ENCODE peak calls at places on chromosomes 3 and 15, in five cellular contexts. G is lower lobe of right lung, N is neural progenitor cell, O is heart right ventricle, V is adrenal gland. H is an unnamed sample. For H3K4me1, the result is how much of the 10 kb centered on the place peaks cover.

GRCh38 chr3:129123314-129124060 is 1.9 kb upstream of the RAB43 start:
- DNase-seq in V (no peak), G (no peak), N (no peak), O (no peak), H (no peak)

GRCh38 chr15:58568157-58568571 is 136.4 kb downstream of the LIPC start:
- DNase-seq in V (peak), N (no peak), O (no peak), G (no peak), H (no peak)

GRCh38 chr3:125202197-125202596 is 10.4 kb downstream of the SLC12A8 start:
- DNase-seq in O (no peak), V (no peak), N (peak), G (no peak), H (no peak)

GRCh38 chr3:106740116-106740515 is 637.1 kb upstream of the CCDC54 start:
- DNase-seq in N (no peak), G (no peak), O (no peak), V (no peak), H (no peak)

GRCh38 chr15:75661041-75661778 is 13.5 kb downstream of the SNX33 start:
- DNase-seq in G (peak), O (peak), N (peak), V (peak), H (peak)

GRCh38 chr3:109803274-109803673 is 465.9 kb upstream of the DPPA4 start:
- DNase-seq in G (no peak), V (no peak), O (no peak), N (peak), H (no peak)

GRCh38 chr15:68990755-68991500 is 23.6 kb upstream of the NOX5 start:
- DNase-seq in O (no peak), G (no peak), V (no peak), N (no peak), H (no peak)

GRCh38 chr3:169914321-169914720 is 2.9 kb downstream of the SAMD7 start:
- DNase-seq in G (no peak), O (no peak), V (peak), N (no peak), H (no peak)

GRCh38 chr3:194330579-194330978 is 20.5 kb downstream of the CPN2 start:
- DNase-seq in V (peak), N (no peak), G (peak), O (peak), H (no peak)

GRCh38 chr3:2156244-2156847 is 57.7 kb downstream of the CNTN4 start:
- DNase-seq in O (no peak), N (peak), G (no peak), V (peak), H (no peak)

GRCh38 chr3:170826047-170826446 is 43.9 kb downstream of the RPL22L1 start:
- DNase-seq in G (no peak), O (no peak), N (no peak), V (no peak), H (no peak)

GRCh38 chr15:37038716-37039106 is 61.6 kb downstream of the MEIS2 start:
- DNase-seq in V (no peak), O (no peak), G (no peak), N (no peak), H (no peak)

GRCh38 chr3:53806182-53807116 is 39.8 kb downstream of the CHDH start:
- DNase-seq in G (no peak), V (peak), O (peak), N (no peak), H (no peak)

GRCh38 chr15:39235084-39235795 is 345.6 kb upstream of the THBS1 start:
- DNase-seq in N (no peak), V (no peak), O (no peak), G (no peak), H (no peak)

GRCh38 chr3:101913173-101913572 is 63.9 kb downstream of the NFKBIZ start:
- DNase-seq in N (no peak), V (no peak), O (no peak), G (no peak), H (no peak)

GRCh38 chr3:183584246-183584913 is 28.9 kb upstream of the KLHL6 start:
- DNase-seq in O (peak), G (no peak), V (peak), N (no peak), H (no peak)

GRCh38 chr3:10614160-10614559 is 108.8 kb upstream of the ATP2B2 start:
- DNase-seq in N (no peak), G (no peak), O (no peak), V (no peak), H (no peak)

GRCh38 chr3:186342197-186342596 is 19.8 kb downstream of the DGKG start:
- DNase-seq in N (no peak), G (no peak), V (no peak), O (no peak), H (no peak)

GRCh38 chr3:173342679-173343078 is 54.9 kb upstream of the NLGN1 start:
- DNase-seq in N (no peak), O (no peak), V (no peak), G (no peak), H (no peak)

GRCh38 chr3:96267577-96267976 is 546.8 kb upstream of the EPHA6 start:
- DNase-seq in O (no peak), V (no peak), N (no peak), G (no peak), H (no peak)

GRCh38 chr3:143002083-143002712 is 828 bp downstream of the U2SURP start:
- DNase-seq in G (no peak), V (no peak), N (no peak), O (no peak), H (no peak)

GRCh38 chr15:62188744-62189143 is 23.7 kb upstream of the C2CD4B start:
- DNase-seq in O (no peak), V (no peak), N (no peak), G (no peak), H (no peak)

GRCh38 chr3:152574461-152575079 is 260.4 kb upstream of the P2RY1 start:
- DNase-seq in O (peak), V (peak), G (no peak), N (peak), H (no peak)

GRCh38 chr3:172675371-172676193 is 35.3 kb downstream of the NCEH1 start:
- DNase-seq in N (peak), O (no peak), G (no peak), V (no peak), H (no peak)

GRCh38 chr3:51959651-51960050 is 4.5 kb downstream of the GPR62 start:
- DNase-seq in G (no peak), N (no peak), O (no peak), V (no peak), H (no peak)

GRCh38 chr3:49924683-49925082 is 4.9 kb downstream of the MON1A start:
- DNase-seq in N (no peak), G (no peak), V (no peak), O (no peak), H (no peak)

DNA sequence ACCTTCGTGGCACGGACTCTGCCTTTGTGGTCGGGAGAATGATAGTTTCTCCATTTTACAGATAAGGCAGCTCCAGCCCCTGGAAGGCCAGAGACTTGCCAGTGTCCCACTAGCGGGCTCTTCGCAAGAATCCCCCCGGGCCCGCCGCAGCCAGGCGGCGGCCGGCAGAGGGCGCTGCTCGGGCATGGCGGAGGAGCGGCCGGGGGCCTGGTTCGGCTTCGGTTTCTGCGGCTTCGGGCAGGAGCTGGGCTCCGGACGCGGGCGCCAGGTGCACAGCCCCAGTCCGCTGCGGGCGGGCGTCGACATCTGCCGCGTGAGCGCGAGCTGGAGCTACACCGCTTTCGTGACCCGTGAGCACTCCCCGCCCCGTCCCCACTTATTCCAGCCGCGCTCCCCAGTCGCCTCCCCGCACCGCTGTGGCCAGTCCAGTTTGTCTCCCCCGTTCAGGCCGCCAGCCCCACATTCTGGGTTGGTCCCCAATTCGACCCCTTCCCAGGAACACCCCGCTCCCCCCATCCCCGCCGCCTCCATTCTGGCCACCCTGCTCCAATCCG is 1.9 kb downstream of the RCCD1 start:
- DNase-seq in V (peak), N (peak), G (peak), O (peak), H (no peak)
- H3K4me1 ChIP-seq in V (under half), N (under half), G (under half), O (under half), H (half or more)

GRCh38 chr15:43950551-43950950 is 123.7 kb downstream of the WDR76 start:
- DNase-seq in G (no peak), N (no peak), O (no peak), V (no peak), H (no peak)
- H3K27ac ChIP-seq in G (no peak), N (no peak), O (no peak), V (no peak), H (no peak)

GRCh38 chr3:30495172-30496124 is 111.0 kb upstream of the TGFBR2 start:
- DNase-seq in O (no peak), N (no peak), V (no peak), G (no peak), H (no peak)
- H3K4me1 ChIP-seq in O (half or more), N (under half), V (under half), G (under half), H (half or more)

GRCh38 chr3:116198087-116198486 is 247.2 kb downstream of the LSAMP start:
- DNase-seq in G (no peak), V (no peak), N (no peak), O (no peak), H (no peak)
- H3K27ac ChIP-seq in G (no peak), V (no peak), N (no peak), O (no peak), H (no peak)

GRCh38 chr3:39144095-39144747 is 9.2 kb downstream of the CSRNP1 start:
- DNase-seq in V (no peak), G (no peak), N (no peak), O (no peak), H (no peak)
- H3K4me1 ChIP-seq in V (half or more), G (half or more), N (under half), O (half or more), H (half or more)

DNA sequence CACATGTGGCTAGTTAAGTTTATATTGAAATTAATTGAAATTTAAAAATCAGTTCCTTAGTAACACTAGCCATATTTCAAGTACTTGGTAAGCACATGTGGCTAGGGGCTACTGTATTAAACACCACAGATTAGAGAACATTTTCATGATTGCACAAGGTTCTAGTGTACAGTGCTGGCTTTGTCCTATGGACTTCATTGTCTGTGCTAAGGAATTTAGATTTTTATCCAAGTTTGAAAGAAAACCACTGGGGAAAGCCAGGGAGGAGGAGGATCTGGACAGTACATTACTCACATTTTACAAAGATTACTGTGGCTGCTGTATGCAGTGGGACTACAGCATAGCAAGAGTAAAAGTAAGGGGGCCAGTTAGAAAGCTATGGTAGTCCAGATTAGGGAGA is 13.9 kb downstream of the STAC start:
- DNase-seq in O (no peak), V (no peak), G (no peak), N (no peak), H (no peak)
- H3K27ac ChIP-seq in O (no peak), V (no peak), G (no peak), N (no peak), H (no peak)